ENCODE peak calls at places on chromosomes 13 and 19, in six cellular contexts. P is iPS-NIHi11; J is activated CD8-positive, alpha-beta memory T cell treated with anti-CD3 and anti-CD28 coated beads for 4 hours; B is HTR-8/SVneo; I is activated gamma-delta T cell treated with anti-CD3 and anti-CD28 coated beads, Interleukin-2, amount 50 U/mL, for 16 hours; U is AG08396. R is an unnamed sample.

GRCh38 chr19:31675187-31675913 is 326.1 kb upstream of the TSHZ3 start:
- DNase-seq in B (peak), I (no peak), J (no peak), U (peak), P (no peak), R (peak)

GRCh38 chr19:44891016-44891882 is at the start of gene TOMM40:
- DNase-seq in B (no peak), P (peak), I (peak), U (peak), J (peak), R (no peak)

GRCh38 chr13:73729046-73729445 is 405.2 kb downstream of the KLF12 start:
- DNase-seq in U (no peak), B (no peak), J (no peak), P (no peak), I (no peak), R (no peak)

GRCh38 chr19:49860716-49861100 is 6.7 kb downstream of the PNKP start:
- DNase-seq in B (no peak), U (no peak), I (no peak), J (no peak), P (no peak), R (no peak)

GRCh38 chr13:20498659-20499058 is 27.0 kb downstream of the CRYL1 start:
- DNase-seq in B (no peak), J (no peak), U (no peak), P (no peak), I (no peak), R (no peak)

GRCh38 chr19:50882188-50882587 is 8.9 kb downstream of the KLK2 start:
- DNase-seq in P (no peak), B (no peak), I (no peak), J (no peak), U (no peak), R (no peak)

GRCh38 chr13:90485441-90485840 is 862.0 kb upstream of the MIR17HG start:
- DNase-seq in U (peak), I (no peak), J (no peak), B (peak), P (no peak), R (peak)

GRCh38 chr13:102839462-102839861 is 6.4 kb upstream of the ERCC5 start:
- DNase-seq in I (no peak), U (no peak), J (no peak), B (no peak), P (no peak), R (no peak)

GRCh38 chr19:5990289-5990797 is 12.4 kb upstream of the RANBP3 start:
- DNase-seq in J (no peak), P (peak), U (no peak), B (no peak), I (no peak), R (no peak)

GRCh38 chr13:33723772-33724435 is 94.0 kb upstream of the RFC3 start:
- DNase-seq in J (peak), I (peak), B (peak), U (peak), P (peak), R (peak)

GRCh38 chr19:11125994-11126685 is 29.4 kb downstream of the SPC24 start:
- DNase-seq in U (peak), I (peak), P (peak), J (peak), B (peak), R (peak)

GRCh38 chr13:77728265-77728966 is 30.9 kb downstream of the SLAIN1 start:
- DNase-seq in J (no peak), U (no peak), P (no peak), B (no peak), I (no peak), R (no peak)

GRCh38 chr13:39095500-39095899 is 57.2 kb downstream of the NHLRC3 start:
- DNase-seq in B (no peak), P (no peak), J (peak), I (no peak), U (no peak), R (no peak)